ENCODE peak calls at places on chromosomes 6 and 20, in five cellular contexts. T is HCT116, U is K562, D is A549, N is GM23338. X is an unnamed sample.

GRCh38 chr6:42086046-42086664 is 35.8 kb downstream of the TAF8 start:
- DNase-seq in U (peak; percentile 71), D (peak; percentile 41), N (peak; percentile 62), T (no peak), X (no peak)

GRCh38 chr20:51216850-51217249 is 193.9 kb upstream of the KCNG1 start:
- DNase-seq in U (no peak), D (no peak), T (no peak), N (no peak), X (no peak)

GRCh38 chr20:3786126-3786484 is 435 bp downstream of the CENPB start:
- DNase-seq in U (no peak), N (peak; percentile 55), D (no peak), T (no peak), X (no peak)

GRCh38 chr6:92790381-92790780 is 629.0 kb downstream of the EPHA7 start:
- DNase-seq in T (no peak), D (no peak), N (peak; percentile 12), U (no peak), X (no peak)

GRCh38 chr6:125787791-125788190 is 3.0 kb upstream of the NCOA7 start:
- DNase-seq in T (no peak), N (no peak), D (no peak), U (peak; percentile 22), X (no peak)

GRCh38 chr6:127134136-127134535 is 15.7 kb downstream of the RSPO3 start:
- DNase-seq in T (no peak), D (no peak), N (no peak), U (no peak), X (no peak)

GRCh38 chr6:150279533-150279932 is 89.3 kb upstream of the IYD start:
- DNase-seq in T (no peak), U (no peak), N (no peak), D (no peak), X (no peak)

GRCh38 chr6:14664112-14664592 is 546.6 kb downstream of the CD83 start:
- DNase-seq in T (no peak), N (no peak), D (no peak), U (no peak), X (no peak)

GRCh38 chr6:8947900-8948299 is 512.6 kb upstream of the SLC35B3 start:
- DNase-seq in T (no peak), N (no peak), U (no peak), D (no peak), X (no peak)

GRCh38 chr6:69796081-69796626 is 656 bp downstream of the LMBRD1 start:
- DNase-seq in D (peak; percentile 5), T (peak; percentile 63), N (peak; percentile 87), U (no peak), X (no peak)

GRCh38 chr6:41306187-41306854 is 19.8 kb upstream of the TREM1 start:
- DNase-seq in D (peak; percentile 28), T (peak; percentile 58), N (peak; percentile 85), U (peak; percentile 68), X (peak; percentile 42)

GRCh38 chr6:158903801-158904200 is 84.6 kb upstream of the EZR start:
- DNase-seq in D (no peak), U (no peak), T (no peak), N (no peak), X (no peak)

GRCh38 chr20:18999076-18999475 is 185.5 kb downstream of the SCP2D1 start:
- DNase-seq in D (no peak), T (no peak), N (no peak), U (no peak), X (no peak)

GRCh38 chr20:44704551-44704971 is 10.6 kb upstream of the CCN5 start:
- DNase-seq in U (no peak), T (no peak), D (no peak), N (no peak), X (no peak)

GRCh38 chr20:48776306-48776705 is 51.5 kb downstream of the PREX1 start:
- DNase-seq in N (no peak), D (no peak), T (no peak), U (no peak), X (no peak)

DNA sequence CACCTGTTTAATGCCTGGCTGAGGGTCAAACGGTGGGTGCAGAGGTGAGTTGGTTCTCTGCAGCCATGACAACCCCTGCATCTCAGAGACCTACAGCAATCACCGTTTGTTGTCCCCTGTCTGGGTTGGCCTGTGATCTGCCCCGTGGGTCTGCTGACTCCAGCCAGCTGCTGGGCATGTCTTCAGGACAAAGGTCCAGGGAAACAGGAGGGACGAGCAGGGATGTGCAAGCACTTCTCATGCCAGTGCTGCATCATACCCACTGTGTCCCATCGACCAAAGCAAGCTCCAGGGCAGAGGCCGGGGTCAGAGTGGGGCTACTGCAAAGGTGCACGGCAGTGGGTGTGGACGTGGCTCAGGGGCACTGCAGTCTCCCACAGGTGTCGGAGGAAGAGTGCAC is 150.2 kb downstream of the PHACTR3 start:
- DNase-seq in N (no peak), T (no peak), D (no peak), U (no peak), X (no peak)
- H3K4me1 ChIP-seq in N (no peaks in the 10 kb centered on the region), T (no peaks in the 10 kb centered on the region), D (no peaks in the 10 kb centered on the region), U (peaks cover 4% of the 10 kb centered on the region), X (no peaks in the 10 kb centered on the region)

GRCh38 chr20:63625771-63626423 is 1.0 kb downstream of the GMEB2 start:
- DNase-seq in T (no peak), U (peak; percentile 51), N (peak; percentile 36), D (no peak), X (no peak)
- TF ChIP-seq REST in T (no peak), U (no peak), N (no peak), D (no peak), X (no peak)

GRCh38 chr6:138964012-138964411 is 24.0 kb downstream of the REPS1 start:
- DNase-seq in T (no peak), D (no peak), U (no peak), N (no peak), X (no peak)
- H3K27ac ChIP-seq in T (no peak overlapping the region), D (no peak overlapping the region), U (no peak overlapping the region), N (no peak overlapping the region), X (no peak overlapping the region)

GRCh38 chr20:21511850-21512633 is 1.8 kb downstream of the NKX2-2 start:
- DNase-seq in T (no peak), U (no peak), N (peak; percentile 71), D (no peak), X (no peak)
- H3K4me1 ChIP-seq in T (no peaks in the 10 kb centered on the region), U (peaks cover 6% of the 10 kb centered on the region), N (peaks cover 68% of the 10 kb centered on the region), D (peaks cover 36% of the 10 kb centered on the region), X (no peaks in the 10 kb centered on the region)

GRCh38 chr20:21436186-21436585 is 38.9 kb upstream of the NKX2-4 start:
- DNase-seq in N (no peak), T (peak; percentile 18), U (no peak), D (peak; percentile 25), X (peak; percentile 25)
- TF ChIP-seq REST in N (no peak), T (no peak), U (no peak), D (no peak), X (no peak)

X was measured in Panc1.